ENCODE peak calls at places on chromosomes 5 and 9, in nine cellular contexts. S, T, B, M, E, A, I, K and Q are unnamed samples.

GRCh38 chr5:107461770-107462169 is 209.0 kb downstream of the EFNA5 start:
- DNase-seq in S (no peak), T (no peak), B (no peak), M (no peak), E (no peak), A (no peak), I (no peak), K (no peak), Q (no peak)

GRCh38 chr9:132190966-132191365 is 29.1 kb downstream of the NTNG2 start:
- DNase-seq in S (no peak), T (no peak), B (no peak), M (no peak), E (no peak), A (no peak), I (no peak), K (no peak), Q (no peak)

GRCh38 chr5:79697222-79698164 is 7.9 kb downstream of the CMYA5 start:
- DNase-seq in S (no peak), T (no peak), B (no peak), M (no peak), E (no peak), A (no peak), I (no peak), K (peak; percentile 85), Q (peak; percentile 21)

GRCh38 chr9:94526951-94527350 is 27.9 kb upstream of the PCAT7 start:
- DNase-seq in S (no peak), T (no peak), B (no peak), M (no peak), E (no peak), A (no peak), I (no peak), K (no peak), Q (no peak)

GRCh38 chr5:93018461-93018860 is 562.6 kb downstream of the NR2F1-AS1 start:
- DNase-seq in S (no peak), T (no peak), B (no peak), M (no peak), E (no peak), A (no peak), I (no peak), K (peak; percentile 77), Q (peak; percentile 14)

GRCh38 chr5:90645024-90645610 is 86.5 kb downstream of the ADGRV1 start:
- DNase-seq in S (no peak), T (no peak), B (no peak), M (peak; percentile 27), E (no peak), A (no peak), I (no peak), K (peak; percentile 47), Q (no peak)

GRCh38 chr5:67842806-67843205 is 372.8 kb upstream of the PIK3R1 start:
- DNase-seq in S (no peak), T (no peak), B (no peak), M (peak; percentile 8), E (no peak), A (no peak), I (no peak), K (peak; percentile 8), Q (no peak)

GRCh38 chr9:36499156-36499886 is 73.4 kb upstream of the MELK start:
- DNase-seq in S (no peak), T (no peak), B (no peak), M (no peak), E (no peak), A (no peak), I (no peak), K (no peak), Q (no peak)

GRCh38 chr9:5639816-5640215 is 10.9 kb downstream of the RIC1 start:
- DNase-seq in S (no peak), T (no peak), B (no peak), M (no peak), E (no peak), A (no peak), I (no peak), K (no peak), Q (no peak)

DNA sequence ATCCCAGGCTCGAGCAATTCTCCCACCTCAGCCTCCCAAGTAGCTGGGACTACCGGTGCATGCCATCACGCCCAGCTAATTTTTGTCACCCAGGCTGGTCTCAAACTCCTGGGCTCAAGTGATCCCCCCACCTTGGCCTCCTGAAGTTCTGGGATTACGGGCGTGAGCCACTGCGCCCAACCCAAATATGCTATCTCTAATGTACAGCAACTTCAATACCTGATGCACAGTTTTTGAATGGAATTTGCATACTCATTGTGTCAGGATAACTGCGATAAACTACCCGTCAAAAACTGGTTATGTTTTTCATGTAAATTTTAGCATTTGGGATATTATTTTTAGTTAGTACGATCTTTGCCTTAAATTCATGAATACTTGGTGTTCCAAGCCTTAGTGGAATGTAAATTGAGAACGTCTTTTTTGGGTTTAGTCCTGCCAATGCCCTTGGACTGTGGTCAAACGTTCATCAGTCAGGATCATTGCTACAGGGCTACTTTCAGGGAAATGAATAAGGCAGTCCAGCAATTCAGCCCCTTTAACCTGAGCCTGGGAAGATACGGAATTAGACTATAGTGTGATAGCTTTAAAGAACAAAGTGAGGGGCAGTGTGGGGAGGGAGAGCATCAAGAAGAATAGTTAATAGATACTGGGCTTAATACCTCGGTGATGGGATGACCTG is 4.5 kb downstream of the UGCG start:
- DNase-seq in S (no peak), T (no peak), B (no peak), M (no peak), E (no peak), A (no peak), I (no peak), K (peak; percentile 33), Q (no peak)
- H3K4me3 ChIP-seq in S (no peak overlapping the region), T (no peak overlapping the region), B (no peak overlapping the region), M (no peak overlapping the region), E (peak overlapping the region; percentile 42), A (no peak overlapping the region), I (no peak overlapping the region), K (no peak overlapping the region), Q (peak overlapping the region; percentile 81)

GRCh38 chr9:23492126-23493002 is 333.7 kb downstream of the ELAVL2 start:
- DNase-seq in S (no peak), T (no peak), B (no peak), M (peak; percentile 19), E (no peak), A (no peak), I (peak; percentile 33), K (peak; percentile 27), Q (no peak)
- H3K4me3 ChIP-seq in S (no peak overlapping the region), T (no peak overlapping the region), B (no peak overlapping the region), M (no peak overlapping the region), E (no peak overlapping the region), A (no peak overlapping the region), I (no peak overlapping the region), K (no peak overlapping the region), Q (no peak overlapping the region)

GRCh38 chr9:130662927-130663257 is 1.5 kb upstream of the PRDM12 start:
- DNase-seq in S (no peak), T (no peak), B (no peak), M (peak; percentile 79), E (no peak), A (no peak), I (no peak), K (no peak), Q (no peak)

GRCh38 chr9:130662099-130662926 is 2.1 kb upstream of the PRDM12 start:
- DNase-seq in S (no peak), T (no peak), B (no peak), M (peak; percentile 87), E (no peak), A (no peak), I (no peak), K (no peak), Q (no peak)

GRCh38 chr9:130664191-130665028 is at the start of gene PRDM12:
- DNase-seq in S (no peak), T (no peak), B (no peak), M (peak; percentile 89), E (no peak), A (no peak), I (no peak), K (no peak), Q (no peak)

GRCh38 chr9:130665029-130665430 is 636 bp downstream of the PRDM12 start:
- DNase-seq in S (no peak), T (no peak), B (no peak), M (no peak), E (no peak), A (no peak), I (no peak), K (no peak), Q (no peak)

DNA sequence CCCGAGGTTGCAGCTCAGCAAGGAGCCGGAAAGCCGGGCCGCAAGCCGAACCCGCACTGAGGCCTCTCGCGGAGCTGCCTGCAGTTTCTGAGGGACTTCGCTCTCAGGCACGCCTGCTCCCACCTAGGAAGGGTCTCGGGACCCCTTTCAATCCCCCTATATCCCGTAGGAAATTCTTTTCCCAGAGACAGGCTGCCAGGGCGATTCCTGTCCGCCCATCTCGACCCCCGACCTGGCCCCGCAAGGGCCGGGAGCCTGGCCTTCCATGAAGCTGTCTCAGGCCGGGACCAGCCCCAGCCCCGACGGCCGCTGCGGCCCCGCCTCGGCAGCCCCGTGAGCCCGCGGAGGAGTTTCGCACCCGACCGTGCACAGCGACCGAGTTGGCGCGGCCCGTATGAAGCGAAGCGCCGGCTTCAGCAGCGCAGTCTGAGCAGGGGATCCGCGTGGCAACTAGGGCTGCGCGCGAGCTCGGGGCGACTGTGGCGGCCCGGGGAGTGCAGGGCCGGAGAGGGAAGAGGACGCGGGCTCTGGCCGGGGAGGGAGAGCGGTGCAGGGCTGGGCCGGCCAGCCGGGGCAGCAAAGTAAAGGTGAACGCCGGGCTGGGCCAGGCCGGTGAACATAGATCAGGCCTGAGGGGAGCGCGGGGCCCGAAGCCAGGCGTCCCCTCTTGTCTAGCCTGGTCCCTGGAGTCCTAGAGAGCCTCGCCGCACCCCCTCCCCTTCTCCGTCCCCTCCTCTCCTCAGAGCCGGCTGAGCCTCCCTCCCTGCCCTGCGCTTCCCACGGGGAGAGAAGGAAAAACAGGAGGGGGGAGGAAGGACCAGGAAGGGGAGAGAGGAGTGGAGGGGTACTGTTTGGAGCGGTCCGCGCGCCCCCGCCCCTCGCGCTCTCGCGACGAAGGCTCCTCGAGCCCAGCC is 879 bp upstream of the PRDM12 start:
- DNase-seq in S (no peak), T (no peak), B (no peak), M (peak; percentile 92), E (no peak), A (no peak), I (no peak), K (no peak), Q (no peak)
- H3K4me3 ChIP-seq in S (no peak overlapping the region), T (peak overlapping the region; percentile 0), B (peak overlapping the region; percentile 33), M (peak overlapping the region; percentile 42), E (no peak overlapping the region), A (no peak overlapping the region), I (no peak overlapping the region), K (no peak overlapping the region), Q (no peak overlapping the region)

DNA sequence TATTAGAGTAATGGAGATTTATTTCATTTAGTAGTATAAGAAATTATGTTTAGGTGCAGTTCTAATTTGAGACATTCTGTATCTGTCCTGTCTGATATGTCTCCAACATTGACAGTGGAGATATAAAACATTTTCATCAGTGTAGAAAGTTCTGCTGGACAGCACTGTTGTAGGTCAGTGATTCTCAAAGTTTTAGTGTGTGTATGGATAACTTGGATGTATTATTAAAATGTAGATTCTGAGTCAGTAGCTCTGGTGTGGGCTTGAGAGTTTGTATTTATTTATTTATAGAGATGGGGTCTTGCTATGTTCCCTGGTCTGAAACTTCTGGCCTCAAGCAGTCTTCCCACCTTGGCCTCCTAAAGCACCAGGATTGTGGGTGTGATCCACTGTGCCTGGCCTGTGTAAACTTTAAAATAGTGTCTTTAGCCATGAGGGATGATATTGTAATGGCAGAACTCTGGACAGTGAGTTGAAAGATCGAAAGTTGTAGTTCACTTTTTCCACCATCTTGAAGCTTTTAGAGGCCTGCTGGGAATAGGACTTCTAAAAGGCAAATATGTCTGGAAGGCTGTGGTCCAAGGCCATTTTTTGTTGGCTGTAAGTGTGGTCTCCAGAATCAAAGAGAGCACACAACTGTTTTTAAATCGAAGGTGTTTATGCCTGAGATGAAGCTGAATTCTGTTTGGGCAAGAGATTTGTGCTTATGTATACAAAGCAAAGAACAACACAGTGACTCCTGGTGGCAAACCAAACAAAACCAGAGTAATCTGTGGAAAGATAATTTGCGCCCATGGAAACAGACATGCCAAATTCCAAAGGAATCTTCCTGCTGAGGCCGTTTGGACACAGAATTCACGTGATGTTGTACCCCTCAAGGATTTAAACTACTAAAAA is 12.4 kb downstream of the UBAP1 start:
- DNase-seq in S (no peak), T (no peak), B (no peak), M (no peak), E (no peak), A (peak; percentile 13), I (no peak), K (peak; percentile 40), Q (no peak)
- H3K4me3 ChIP-seq in S (no peak overlapping the region), T (no peak overlapping the region), B (no peak overlapping the region), M (no peak overlapping the region), E (no peak overlapping the region), A (no peak overlapping the region), I (no peak overlapping the region), K (no peak overlapping the region), Q (no peak overlapping the region)